ENCODE peak calls at places on chromosomes 11 and 22, in six cellular contexts. A is SK-N-SH, Q is K562, I is esophagus muscularis mucosa, K is transverse colon, M is stomach. Z is an unnamed sample.

GRCh38 chr11:69374110-69374981 is 80.4 kb downstream of the MYEOV start:
- DNase-seq in I (no peak), Q (no peak), K (peak; percentile 73), M (peak; percentile 22), A (peak; percentile 82), Z (peak; percentile 59)

GRCh38 chr11:68012843-68013610 is 2.9 kb downstream of the ALDH3B1 start:
- DNase-seq in Q (no peak), M (no peak), K (no peak), I (no peak), A (no peak), Z (no peak)

GRCh38 chr11:61460986-61461385 is 31.1 kb downstream of the SDHAF2 start:
- DNase-seq in M (no peak), A (no peak), K (no peak), I (no peak), Q (peak; percentile 38), Z (no peak)

GRCh38 chr22:49760280-49760629 is 67.4 kb downstream of the BRD1 start:
- DNase-seq in M (no peak), A (no peak), Q (no peak), I (no peak), K (no peak), Z (no peak)

GRCh38 chr11:72783144-72783910 is 10.5 kb downstream of the STARD10 start:
- DNase-seq in K (peak; percentile 56), I (no peak), M (no peak), A (no peak), Q (no peak), Z (no peak)

GRCh38 chr11:3983101-3983500 is 111.5 kb upstream of the RRM1 start:
- DNase-seq in Q (no peak), K (no peak), A (no peak), I (no peak), M (no peak), Z (no peak)

GRCh38 chr11:69638941-69639681 is 1.8 kb upstream of the CCND1 start:
- DNase-seq in Q (peak; percentile 76), A (peak; percentile 93), K (peak; percentile 94), I (peak; percentile 97), M (peak; percentile 91), Z (peak; percentile 91)

GRCh38 chr11:85472953-85473352 is 154.2 kb downstream of the DLG2 start:
- DNase-seq in K (no peak), I (no peak), A (no peak), M (no peak), Q (no peak), Z (no peak)

GRCh38 chr11:100892886-100893285 is 205.8 kb downstream of the ARHGAP42 start:
- DNase-seq in Q (no peak), M (no peak), A (no peak), K (no peak), I (no peak), Z (no peak)

GRCh38 chr11:121439337-121439736 is 12.8 kb upstream of the SORL1 start:
- DNase-seq in Q (no peak), I (no peak), M (no peak), K (no peak), A (no peak), Z (no peak)

GRCh38 chr11:72326151-72326842 is 82.3 kb upstream of the PHOX2A start:
- DNase-seq in M (no peak), A (peak; percentile 71), K (no peak), I (no peak), Q (peak; percentile 67), Z (no peak)

GRCh38 chr22:50305658-50306566 is 1.5 kb downstream of the PLXNB2 start:
- DNase-seq in M (peak; percentile 88), Q (peak; percentile 35), I (peak; percentile 93), A (peak; percentile 77), K (peak; percentile 89), Z (peak; percentile 93)

GRCh38 chr22:49352361-49353169 is 475.1 kb downstream of the BRD1 start:
- DNase-seq in K (no peak), A (no peak), I (no peak), Q (no peak), M (peak; percentile 22), Z (no peak)

GRCh38 chr11:64743591-64744543 is at the start of gene RASGRP2:
- DNase-seq in A (peak; percentile 84), Q (peak; percentile 74), I (no peak), K (peak; percentile 84), M (peak; percentile 74), Z (peak; percentile 93)

GRCh38 chr22:44479662-44480061 is 18.4 kb downstream of the RTL6 start:
- DNase-seq in K (no peak), M (no peak), I (no peak), A (no peak), Q (no peak), Z (no peak)

GRCh38 chr22:39220450-39220849 is 24.3 kb downstream of the PDGFB start:
- DNase-seq in K (no peak), M (no peak), Q (no peak), A (no peak), I (no peak), Z (peak; percentile 37)

GRCh38 chr11:114233755-114234154 is 62.4 kb upstream of the NNMT start:
- DNase-seq in K (no peak), M (no peak), I (no peak), Q (no peak), A (no peak), Z (no peak)

GRCh38 chr11:66015936-66016792 is 4.4 kb downstream of the CST6 start:
- DNase-seq in K (no peak), M (no peak), I (no peak), Q (no peak), A (no peak), Z (no peak)

GRCh38 chr22:45240137-45240809 is 421 bp downstream of the KIAA0930 start:
- DNase-seq in K (peak; percentile 35), A (peak; percentile 78), Q (peak; percentile 13), M (no peak), I (no peak), Z (no peak)

GRCh38 chr22:33579448-33580093 is 340.7 kb downstream of the LARGE1 start:
- DNase-seq in Q (peak; percentile 30), A (peak; percentile 67), K (peak; percentile 69), M (peak; percentile 68), I (no peak), Z (peak; percentile 73)

GRCh38 chr11:79438631-79439429 is 2.0 kb downstream of the TENM4 start:
- DNase-seq in M (no peak), I (no peak), Q (no peak), A (peak; percentile 65), K (peak; percentile 18), Z (peak; percentile 74)

GRCh38 chr22:19178065-19178658 is 374 bp downstream of the SLC25A1 start:
- DNase-seq in M (peak; percentile 60), Q (peak; percentile 98), A (peak; percentile 85), I (no peak), K (peak; percentile 72), Z (peak; percentile 80)

GRCh38 chr11:63813563-63814382 is 517 bp downstream of the SPINDOC start:
- DNase-seq in I (no peak), A (peak; percentile 88), M (peak; percentile 33), Q (peak; percentile 77), K (peak; percentile 47), Z (peak; percentile 75)

GRCh38 chr22:20061481-20061861 is 18.6 kb upstream of the DGCR8 start:
- DNase-seq in A (no peak), M (no peak), Q (no peak), K (no peak), I (no peak), Z (no peak)

GRCh38 chr11:57500526-57500925 is 15.0 kb downstream of the SLC43A1 start:
- DNase-seq in M (no peak), K (no peak), A (no peak), Q (no peak), I (no peak), Z (no peak)

GRCh38 chr22:49147617-49148175 is 680.0 kb downstream of the BRD1 start:
- DNase-seq in K (no peak), M (no peak), A (no peak), I (no peak), Q (no peak), Z (no peak)

GRCh38 chr11:33801821-33802413 is 27.6 kb upstream of the FBXO3 start:
- DNase-seq in I (no peak), A (peak; percentile 42), M (no peak), Q (no peak), K (no peak), Z (no peak)

GRCh38 chr11:35711173-35711910 is 48.8 kb downstream of the TRIM44 start:
- DNase-seq in I (no peak), Q (no peak), M (no peak), A (no peak), K (no peak), Z (no peak)

GRCh38 chr22:44723801-44724200 is 21.8 kb downstream of the PRR5 start:
- DNase-seq in A (peak; percentile 61), M (no peak), K (no peak), I (no peak), Q (no peak), Z (no peak)

GRCh38 chr22:36155702-36156101 is 4.9 kb downstream of the APOL3 start:
- DNase-seq in M (peak; percentile 40), K (peak; percentile 44), A (no peak), Q (no peak), I (peak; percentile 94), Z (peak; percentile 92)
- TF ChIP-seq EP300 in M (peak; percentile 48), K (peak; percentile 46), A (no peak), Q (no peak), I (peak; percentile 69), Z (peak; percentile 64)

GRCh38 chr11:47998733-47999359 is 18.5 kb downstream of the PTPRJ start:
- DNase-seq in I (no peak), K (peak; percentile 56), A (no peak), M (no peak), Q (no peak), Z (no peak)
- TF ChIP-seq POLR2AphosphoS5 in I (no peak), K (no peak), A (no peak), M (no peak), Q (no peak), Z (no peak)

DNA sequence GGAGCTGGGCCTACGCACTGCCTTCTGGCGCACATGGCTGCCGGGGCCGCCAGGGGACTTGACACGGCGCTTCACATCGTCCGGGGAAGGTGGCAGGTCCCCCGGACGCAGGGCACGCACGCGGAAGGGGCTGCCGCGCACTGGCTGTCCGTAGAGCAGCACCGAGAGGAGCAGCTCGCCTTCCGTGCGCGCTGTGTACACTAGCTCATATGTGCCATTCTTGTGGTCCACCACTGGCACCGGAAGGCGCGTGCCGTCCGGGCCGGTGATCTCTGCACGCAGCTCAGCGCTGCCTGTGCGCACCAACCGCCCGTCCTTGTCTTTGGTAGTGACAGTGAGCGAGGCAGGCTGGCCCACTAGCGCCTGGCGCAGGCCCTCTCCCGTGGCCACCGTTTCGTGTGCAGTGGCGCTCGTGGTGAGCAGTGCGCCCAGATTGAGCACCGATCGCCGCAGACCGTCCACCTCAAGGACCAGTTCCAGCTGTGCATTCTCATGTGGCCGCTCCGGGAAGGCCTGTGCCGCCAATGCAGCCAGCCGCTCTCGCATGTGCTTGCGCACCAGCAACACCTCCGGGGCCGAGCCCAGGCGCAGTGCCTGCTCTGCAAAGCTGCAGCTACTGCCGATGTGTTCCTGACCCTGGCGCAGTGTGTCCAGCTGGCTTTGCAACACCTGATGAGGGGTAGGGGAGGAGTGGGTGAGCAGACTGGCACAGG is 15.7 kb upstream of the HPX start:
- DNase-seq in Q (no peak), M (no peak), K (no peak), A (no peak), I (no peak), Z (no peak)
- TF ChIP-seq EP300 in Q (no peak), M (no peak), K (no peak), A (no peak), I (no peak), Z (no peak)

DNA sequence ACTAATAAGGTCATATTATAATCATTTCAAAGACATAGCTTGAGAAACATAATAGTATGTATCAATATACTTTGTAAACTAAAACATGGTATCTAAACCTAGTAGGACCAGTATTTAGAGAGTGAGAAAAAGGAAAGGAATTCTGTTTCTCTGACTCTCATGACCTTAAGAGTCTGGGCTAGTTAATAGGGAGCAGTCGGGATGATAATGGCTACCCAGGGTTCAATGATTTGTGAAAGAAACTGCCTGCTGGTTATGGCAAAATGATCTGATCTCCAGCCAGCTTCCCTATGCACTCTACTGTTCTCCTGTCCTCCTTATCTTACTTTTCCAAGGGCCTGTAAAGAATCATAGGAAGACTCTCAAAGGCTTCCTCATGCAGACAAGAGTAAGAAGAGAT is 193.1 kb upstream of the PITPNB start:
- DNase-seq in I (no peak), A (no peak), M (no peak), K (no peak), Q (no peak), Z (no peak)
- TF ChIP-seq POLR2AphosphoS5 in I (no peak), A (no peak), M (no peak), K (no peak), Q (no peak), Z (no peak)